ENCODE peak calls at places on chromosomes 4 and X, in ten cellular contexts. Y is WERI-Rb-1, J is colonic mucosa, F is endodermal cell, I is WTC11, M is suprapubic skin, Q is Calu3, S is GM12865, P is type B pancreatic cell, N is BJ. A is an unnamed sample.

GRCh38 chrX:41720125-41720780 is 3.7 kb upstream of the GPR82 start:
- DNase-seq in Y (no peak), J (no peak), F (peak; percentile 63), I (no peak), M (no peak), Q (no peak), S (peak; percentile 80), P (no peak), N (no peak), A (no peak)

GRCh38 chr4:112876316-112876715 is 173.1 kb upstream of the ANK2 start:
- DNase-seq in Y (no peak), J (no peak), F (no peak), I (no peak), M (no peak), Q (no peak), S (no peak), P (no peak), N (no peak), A (no peak)

GRCh38 chrX:140918398-140919043 is 83.9 kb upstream of the SPANXB1 start:
- DNase-seq in Y (peak; percentile 6), J (no peak), F (peak; percentile 83), I (peak; percentile 33), M (no peak), Q (peak; percentile 6), S (peak; percentile 54), P (no peak), N (peak; percentile 2), A (peak; percentile 73)

GRCh38 chrX:20267924-20268701 is 1.4 kb upstream of the RPS6KA3 start:
- DNase-seq in Y (peak; percentile 33), J (peak; percentile 51), F (peak; percentile 82), I (peak; percentile 59), M (peak; percentile 74), Q (no peak), S (no peak), P (peak; percentile 69), N (no peak), A (no peak)

GRCh38 chr4:151484396-151485102 is 75.6 kb downstream of the FHIP1A start:
- DNase-seq in Y (no peak), J (no peak), F (peak; percentile 68), I (peak; percentile 36), M (no peak), Q (peak; percentile 25), S (no peak), P (no peak), N (peak; percentile 62), A (peak; percentile 84)

GRCh38 chr4:158099686-158100085 is 73.1 kb downstream of the GASK1B start:
- DNase-seq in Y (no peak), J (no peak), F (no peak), I (no peak), M (no peak), Q (no peak), S (no peak), P (no peak), N (no peak), A (no peak)

GRCh38 chr4:88522702-88523324 is 763 bp downstream of the PYURF start:
- DNase-seq in Y (peak; percentile 72), J (peak; percentile 47), F (peak; percentile 69), I (peak; percentile 21), M (no peak), Q (peak; percentile 8), S (peak; percentile 55), P (no peak), N (no peak), A (peak; percentile 49)

GRCh38 chr4:53653484-53654053 is 62.3 kb upstream of the LNX1 start:
- DNase-seq in Y (no peak), J (peak; percentile 59), F (no peak), I (no peak), M (no peak), Q (peak; percentile 10), S (peak; percentile 62), P (no peak), N (no peak), A (peak; percentile 47)

GRCh38 chrX:132631579-132632232 is 142.9 kb upstream of the MBNL3 start:
- DNase-seq in Y (no peak), J (no peak), F (no peak), I (no peak), M (no peak), Q (peak; percentile 2), S (peak; percentile 23), P (no peak), N (no peak), A (peak; percentile 33)

GRCh38 chrX:135213200-135213844 is 38.5 kb upstream of the ETDA start:
- DNase-seq in Y (no peak), J (no peak), F (no peak), I (no peak), M (no peak), Q (no peak), S (peak; percentile 15), P (no peak), N (no peak), A (no peak)

GRCh38 chr4:82823062-82823461 is 24.5 kb upstream of the SCD5 start:
- DNase-seq in Y (no peak), J (no peak), F (no peak), I (no peak), M (no peak), Q (no peak), S (no peak), P (no peak), N (no peak), A (peak; percentile 32)

GRCh38 chr4:6520978-6521377 is 48.6 kb upstream of the PPP2R2C start:
- DNase-seq in Y (no peak), J (no peak), F (no peak), I (no peak), M (no peak), Q (no peak), S (no peak), P (no peak), N (no peak), A (no peak)

GRCh38 chr4:32268949-32269348 is 1548.8 kb downstream of the PCDH7 start:
- DNase-seq in Y (no peak), J (no peak), F (no peak), I (no peak), M (no peak), Q (no peak), S (no peak), P (no peak), N (no peak), A (peak; percentile 7)
- TF ChIP-seq CTCF in Y (no peak), J (no peak), F (peak; percentile 42), I (no peak), M (no peak), Q (no peak), S (no peak), P (peak; percentile 23), N (no peak), A (no peak)

DNA sequence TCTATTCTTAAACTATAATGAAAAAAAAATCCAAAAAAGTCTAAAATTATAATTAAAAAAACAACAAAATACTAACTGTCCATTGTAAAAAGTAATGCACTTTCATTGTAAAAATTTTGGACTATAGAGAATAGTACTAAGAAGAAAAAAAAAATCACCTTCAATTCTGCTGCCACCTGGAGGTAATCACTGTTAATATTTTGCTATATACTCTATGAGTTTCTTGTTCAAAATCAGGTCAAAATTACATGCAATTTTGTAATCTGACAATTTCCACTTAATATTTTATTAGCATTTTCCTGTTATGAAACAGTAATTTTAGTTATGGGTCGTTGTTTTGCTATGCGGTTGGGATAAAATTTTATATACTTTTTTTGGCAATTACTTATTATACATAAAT is 62.0 kb downstream of the HTT start:
- DNase-seq in Y (no peak), J (no peak), F (no peak), I (no peak), M (no peak), Q (no peak), S (no peak), P (no peak), N (no peak), A (peak; percentile 6)
- TF ChIP-seq CTCF in Y (no peak), J (no peak), F (peak; percentile 62), I (no peak), M (no peak), Q (no peak), S (no peak), P (peak; percentile 55), N (no peak), A (peak; percentile 37)

GRCh38 chrX:23451266-23451665 is 116.6 kb downstream of the PTCHD1 start:
- DNase-seq in Y (no peak), J (no peak), F (no peak), I (no peak), M (no peak), Q (no peak), S (no peak), P (no peak), N (no peak), A (no peak)
- TF ChIP-seq CTCF in Y (no peak), J (no peak), F (peak; percentile 59), I (no peak), M (no peak), Q (no peak), S (no peak), P (peak; percentile 55), N (no peak), A (no peak)

DNA sequence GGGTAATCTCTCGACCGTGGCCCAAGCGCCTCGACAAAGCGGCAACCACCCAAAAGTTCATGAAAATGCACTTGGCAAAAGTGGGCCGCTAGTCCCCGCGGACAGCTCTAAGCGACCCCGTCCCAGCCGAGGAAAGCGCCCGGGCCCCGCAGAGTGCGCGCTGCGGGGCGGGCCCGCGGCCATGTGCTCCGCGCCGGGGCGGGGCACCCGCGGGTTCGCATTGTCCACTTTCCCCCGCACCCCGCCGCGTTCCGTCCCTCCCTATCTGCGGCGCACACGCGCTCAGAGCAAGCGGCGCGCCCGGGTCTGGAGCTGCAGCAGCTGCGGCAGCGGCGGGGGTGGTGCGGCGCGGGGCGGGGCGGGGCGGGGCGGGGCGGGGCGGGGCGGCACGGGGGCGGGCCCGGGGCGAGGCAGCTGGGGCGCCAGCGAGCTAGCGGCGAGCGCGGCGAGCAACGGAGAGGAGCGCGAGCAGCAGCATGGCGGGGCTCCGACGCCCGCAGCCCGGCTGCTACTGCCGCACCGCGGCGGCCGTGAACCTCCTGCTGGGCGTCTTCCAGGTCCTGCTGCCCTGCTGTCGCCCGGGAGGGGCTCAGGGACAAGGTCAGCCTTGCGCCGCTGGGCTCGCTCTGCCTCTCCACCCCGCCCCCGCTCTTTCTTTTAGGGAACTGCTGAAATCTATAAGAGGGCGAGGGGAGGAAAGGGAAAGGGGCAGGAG is at the start of gene TMEM131L:
- DNase-seq in Y (peak; percentile 58), J (peak; percentile 74), F (peak; percentile 90), I (peak; percentile 76), M (no peak), Q (peak; percentile 50), S (peak; percentile 86), P (peak; percentile 80), N (no peak), A (peak; percentile 66)
- TF ChIP-seq CTCF in Y (peak; percentile 36), J (no peak), F (peak; percentile 46), I (no peak), M (no peak), Q (no peak), S (no peak), P (peak; percentile 15), N (peak; percentile 29), A (no peak)

GRCh38 chr4:107094332-107094731 is 58.2 kb upstream of the DKK2 start:
- DNase-seq in Y (no peak), J (no peak), F (no peak), I (no peak), M (no peak), Q (no peak), S (peak; percentile 36), P (no peak), N (no peak), A (peak; percentile 45)
- TF ChIP-seq CTCF in Y (peak; percentile 69), J (no peak), F (peak; percentile 73), I (no peak), M (no peak), Q (peak; percentile 18), S (peak; percentile 23), P (peak; percentile 22), N (peak; percentile 54), A (peak; percentile 58)